ENCODE peak calls at places on chromosomes 6 and 20, in seven cellular contexts. Y is heart left ventricle, S is uterus, L is mesendoderm, P is ascending aorta, V is neural progenitor cell, Z is endodermal cell. O is an unnamed sample.
A peak's percentile ranks its signal among the peaks of the same experiment; 100 is the strongest.

GRCh38 chr6:145372671-145373123 is 362.6 kb downstream of the EPM2A start:
- DNase-seq in Y (peak; percentile 70), S (no peak), P (no peak), Z (no peak), V (no peak), L (peak; percentile 43), O (no peak)

GRCh38 chr6:157272866-157273755 is 50.2 kb downstream of the TMEM242 start:
- DNase-seq in S (no peak), L (peak; percentile 44), P (peak; percentile 65), V (peak; percentile 37), Z (peak; percentile 70), Y (no peak), O (no peak)

GRCh38 chr20:58850693-58851174 is at the start of gene GNAS-AS1:
- DNase-seq in V (peak; percentile 91), P (peak; percentile 75), Z (peak; percentile 97), Y (peak; percentile 85), L (peak; percentile 96), S (peak; percentile 78), O (peak; percentile 86)

GRCh38 chr6:113065606-113066005 is 718.5 kb downstream of the RFPL4B start:
- DNase-seq in V (peak; percentile 11), Y (no peak), P (no peak), Z (no peak), L (no peak), S (no peak), O (no peak)

GRCh38 chr6:153424719-153425400 is 293.8 kb upstream of the RGS17 start:
- DNase-seq in V (no peak), P (no peak), L (no peak), S (no peak), Z (no peak), Y (no peak), O (no peak)

GRCh38 chr6:25035451-25036435 is 100.0 kb upstream of the RIPOR2 start:
- DNase-seq in L (peak; percentile 90), V (no peak), P (no peak), Z (peak; percentile 65), S (no peak), Y (no peak), O (no peak)

GRCh38 chr6:35096129-35096852 is 44.8 kb downstream of the TCP11 start:
- DNase-seq in L (no peak), V (no peak), Z (no peak), P (no peak), S (no peak), Y (no peak), O (no peak)

GRCh38 chr20:37303637-37304036 is 14.2 kb downstream of the MANBAL start:
- DNase-seq in V (no peak), P (no peak), Y (no peak), L (no peak), S (no peak), Z (no peak), O (no peak)

GRCh38 chr6:34424200-34425131 is 1.4 kb downstream of the RPS10 start:
- DNase-seq in V (peak; percentile 64), Y (no peak), P (no peak), L (peak; percentile 58), Z (no peak), S (no peak), O (no peak)

GRCh38 chr6:30143780-30144179 is 7.8 kb downstream of the TRIM40 start:
- DNase-seq in L (no peak), Y (no peak), Z (no peak), P (no peak), S (no peak), V (no peak), O (no peak)

GRCh38 chr6:134182528-134182927 is 130.1 kb upstream of the SLC2A12 start:
- DNase-seq in Y (no peak), L (peak; percentile 70), P (no peak), S (no peak), Z (peak; percentile 77), V (peak; percentile 75), O (no peak)

DNA sequence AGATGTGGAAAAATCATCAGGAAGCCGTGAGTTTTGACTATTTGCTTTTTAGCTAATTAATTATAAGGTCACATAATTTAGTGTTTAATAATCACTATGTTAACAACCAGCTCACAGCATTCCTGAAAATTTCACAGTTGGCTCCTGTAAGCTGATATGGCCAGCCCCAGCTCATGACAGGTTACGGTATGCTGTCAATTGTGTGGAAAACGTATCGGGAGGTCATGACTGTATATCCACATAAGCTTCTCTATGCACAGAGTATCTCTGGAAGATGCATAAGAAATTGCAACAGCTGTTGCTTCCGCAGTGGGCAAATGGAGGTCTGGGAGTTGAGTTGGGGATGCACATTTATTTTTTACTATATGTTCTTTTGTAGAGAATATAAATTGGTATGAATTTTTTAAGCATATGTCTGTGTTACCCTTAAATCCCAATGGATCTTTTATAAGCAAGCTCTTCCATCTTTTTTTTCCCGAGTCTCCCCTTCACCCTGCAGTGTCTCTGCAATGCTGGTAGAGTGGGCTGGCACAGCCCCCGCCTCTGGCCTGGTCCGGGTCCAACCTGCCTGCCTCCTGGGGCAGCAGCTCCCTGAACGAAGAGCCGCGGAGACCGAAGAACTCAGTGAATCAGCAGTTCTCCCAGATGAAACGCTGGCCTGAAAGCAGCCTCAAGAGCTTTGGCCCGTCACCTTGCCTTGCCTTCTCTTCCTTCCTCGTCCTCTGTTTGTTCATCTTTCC is 139.9 kb upstream of the CDYL start:
- DNase-seq in V (no peak), L (no peak), Z (no peak), Y (no peak), P (no peak), S (no peak), O (no peak)
- H3K27ac ChIP-seq in V (no peak overlapping the region), L (no peak overlapping the region), Z (no peak overlapping the region), Y (no peak overlapping the region), P (no peak overlapping the region), S (no peak overlapping the region), O (no peak overlapping the region)

DNA sequence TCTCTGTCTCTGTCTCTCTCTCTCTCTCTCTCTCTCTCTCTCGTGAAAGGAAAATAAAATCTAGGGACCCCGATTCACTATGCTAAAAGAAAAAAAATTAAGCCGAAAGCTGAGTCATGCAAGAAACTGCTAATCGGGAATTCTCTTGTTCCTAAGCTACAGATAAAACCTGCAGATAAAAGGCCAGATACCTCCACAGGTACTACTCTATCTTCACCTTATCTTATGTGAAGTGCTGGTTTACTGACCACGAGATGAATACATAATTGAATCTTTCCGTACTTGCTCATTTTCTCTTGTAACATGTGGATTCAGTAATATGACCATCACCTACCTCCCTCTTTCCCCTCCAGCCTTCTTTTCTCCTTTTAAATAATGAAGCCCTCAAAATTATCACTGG is 120.5 kb downstream of the RFX6 start:
- DNase-seq in P (no peak), V (no peak), L (peak; percentile 91), S (no peak), Y (no peak), Z (no peak), O (no peak)
- H3K4me3 ChIP-seq in P (no peak overlapping the region), V (no peak overlapping the region), L (no peak overlapping the region), S (no peak overlapping the region), Y (no peak overlapping the region), Z (peak overlapping the region; percentile 46), O (no peak overlapping the region)

GRCh38 chr20:57195023-57195758 is 71.2 kb downstream of the BMP7 start:
- DNase-seq in P (no peak), V (no peak), L (no peak), Y (no peak), Z (no peak), S (no peak), O (peak; percentile 27)

GRCh38 chr20:57193094-57193493 is 73.3 kb downstream of the BMP7 start:
- DNase-seq in Z (no peak), P (no peak), Y (no peak), V (no peak), L (no peak), S (no peak), O (peak; percentile 24)

GRCh38 chr20:57195759-57196100 is 70.7 kb downstream of the BMP7 start:
- DNase-seq in P (no peak), Y (no peak), S (no peak), L (no peak), Z (no peak), V (no peak), O (peak; percentile 11)

GRCh38 chr20:57192311-57192710 is 74.1 kb downstream of the BMP7 start:
- DNase-seq in V (no peak), Y (no peak), L (no peak), S (no peak), Z (no peak), P (no peak), O (no peak)

DNA sequence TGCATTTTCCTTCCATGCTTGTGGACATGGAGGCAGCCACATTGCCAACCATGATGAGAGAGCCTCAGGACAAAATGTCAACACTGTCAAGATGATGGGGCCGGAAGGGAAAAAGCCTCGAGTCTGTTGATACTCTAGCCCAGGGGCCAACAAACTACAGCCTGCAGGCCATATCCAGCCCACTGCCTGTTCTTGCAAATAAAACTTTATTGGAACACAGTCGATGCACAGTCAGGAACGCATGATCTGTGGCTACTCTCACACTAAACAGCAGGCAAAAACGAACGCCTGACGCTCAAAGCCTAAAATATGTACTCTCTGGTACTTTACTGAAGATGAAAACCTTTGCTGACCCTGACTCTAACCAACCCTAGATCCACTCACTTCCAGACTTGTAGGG is 72.3 kb downstream of the BMP7 start:
- DNase-seq in Y (no peak), S (no peak), V (no peak), Z (no peak), L (no peak), P (no peak), O (peak; percentile 14)
- H3K4me1 ChIP-seq in Y (no peaks in the 10 kb centered on the region), S (no peaks in the 10 kb centered on the region), V (peaks cover 20% of the 10 kb centered on the region), Z (no peaks in the 10 kb centered on the region), L (no peaks in the 10 kb centered on the region), P (no peaks in the 10 kb centered on the region), O (no peaks in the 10 kb centered on the region)

GRCh38 chr6:154510144-154510905 is at the start of gene CNKSR3:
- DNase-seq in L (peak; percentile 95), Y (peak; percentile 87), P (peak; percentile 93), Z (peak; percentile 98), S (peak; percentile 90), V (peak; percentile 100), O (peak; percentile 97)

GRCh38 chr6:154506108-154506507 is 4.4 kb downstream of the CNKSR3 start:
- DNase-seq in V (no peak), S (no peak), L (no peak), P (no peak), Z (no peak), Y (no peak), O (no peak)

GRCh38 chr6:154507209-154507898 is 3.1 kb downstream of the CNKSR3 start:
- DNase-seq in Z (no peak), P (no peak), Y (no peak), V (no peak), S (no peak), L (no peak), O (no peak)

GRCh38 chr6:154509421-154510143 is 903 bp downstream of the CNKSR3 start:
- DNase-seq in Y (peak; percentile 28), L (peak; percentile 48), Z (peak; percentile 83), S (peak; percentile 37), V (peak; percentile 52), P (no peak), O (peak; percentile 77)

DNA sequence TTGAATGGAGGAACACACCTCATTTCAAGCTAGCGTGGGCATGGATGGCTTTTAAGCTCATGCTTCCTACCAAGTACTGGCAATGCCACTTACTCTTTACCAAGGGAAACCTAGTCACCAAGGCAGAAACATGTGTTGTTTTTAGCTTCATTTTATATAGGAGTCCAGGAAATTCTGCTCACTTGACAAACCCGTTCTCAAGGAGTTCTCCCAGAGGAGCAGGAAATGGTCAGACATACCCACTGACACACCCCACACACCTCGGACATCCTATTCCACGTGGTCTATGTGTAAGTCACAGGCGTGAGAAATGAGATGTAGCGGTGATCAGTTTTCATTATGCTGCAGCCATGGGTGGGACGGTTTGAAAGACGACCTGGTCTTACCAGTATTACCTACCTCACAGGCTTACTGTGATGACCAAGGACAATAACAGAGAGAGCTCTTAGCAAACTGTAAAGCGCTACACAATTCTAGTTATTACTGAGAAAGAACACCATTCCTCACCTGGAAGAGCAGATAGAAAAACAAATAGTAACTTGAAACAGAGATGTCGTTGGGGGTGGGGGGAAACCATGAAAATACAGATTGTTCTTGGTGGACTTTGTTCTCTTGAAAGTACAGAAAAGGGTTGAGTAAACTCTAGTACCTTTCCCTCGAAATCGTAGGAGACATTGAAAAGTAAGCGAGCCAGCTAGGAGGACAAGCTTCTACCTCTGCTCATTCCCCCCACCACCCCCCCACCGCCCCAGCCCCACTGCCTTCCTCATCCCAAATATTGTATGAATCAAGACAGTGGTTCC is 1.7 kb downstream of the CNKSR3 start:
- DNase-seq in Y (no peak), S (no peak), V (no peak), P (no peak), L (no peak), Z (no peak), O (no peak)
- H3K27ac ChIP-seq in Y (no peak overlapping the region), S (peak overlapping the region; percentile 97), V (no peak overlapping the region), P (peak overlapping the region; percentile 91), L (no peak overlapping the region), Z (no peak overlapping the region), O (peak overlapping the region; percentile 96)

O was measured in kidney.